ENCODE peak calls at places on chromosome 16, in five cellular contexts. B is mesenchymal stem cell, T is H9, E is neuronal stem cell, W is H1. O is an unnamed sample.

GRCh38 chr16:75102595-75102994 is 14.0 kb downstream of the LDHD start:
- DNase-seq in B (no peak), T (peak), E (no peak), W (no peak), O (no peak)

GRCh38 chr16:31428638-31429247 is 583 bp upstream of the COX6A2 start:
- DNase-seq in B (no peak), T (no peak), E (no peak), W (no peak), O (no peak)

GRCh38 chr16:27317738-27318398 is 4.1 kb downstream of the IL4R start:
- DNase-seq in B (no peak), T (no peak), E (no peak), W (no peak), O (no peak)

GRCh38 chr16:85999778-86000177 is 100.8 kb downstream of the IRF8 start:
- DNase-seq in B (no peak), T (no peak), E (no peak), W (no peak), O (no peak)

GRCh38 chr16:58938856-58939255 is 204.7 kb upstream of the GOT2 start:
- DNase-seq in B (no peak), T (no peak), E (peak), W (no peak), O (no peak)

GRCh38 chr16:54453863-54454262 is 167.3 kb upstream of the IRX3 start:
- DNase-seq in B (no peak), T (no peak), E (no peak), W (no peak), O (no peak)

GRCh38 chr16:8567355-8568230 is 22.7 kb downstream of the TMEM114 start:
- DNase-seq in B (peak), T (peak), E (peak), W (peak), O (peak)

GRCh38 chr16:23952128-23953041 is 116.6 kb downstream of the PRKCB start:
- DNase-seq in B (no peak), T (no peak), E (peak), W (no peak), O (peak)

GRCh38 chr16:20871935-20872815 is 28.0 kb downstream of the DCUN1D3 start:
- DNase-seq in B (no peak), T (no peak), E (no peak), W (no peak), O (no peak)

GRCh38 chr16:53626816-53627215 is 76.8 kb downstream of the RPGRIP1L start:
- DNase-seq in B (no peak), T (no peak), E (no peak), W (no peak), O (no peak)

GRCh38 chr16:57667526-57668258 is 414 bp upstream of the ADGRG3 start:
- DNase-seq in B (peak), T (peak), E (no peak), W (no peak), O (peak)

GRCh38 chr16:3022208-3022696 is 1.5 kb downstream of the HCFC1R1 start:
- DNase-seq in B (peak), T (peak), E (peak), W (no peak), O (peak)

DNA sequence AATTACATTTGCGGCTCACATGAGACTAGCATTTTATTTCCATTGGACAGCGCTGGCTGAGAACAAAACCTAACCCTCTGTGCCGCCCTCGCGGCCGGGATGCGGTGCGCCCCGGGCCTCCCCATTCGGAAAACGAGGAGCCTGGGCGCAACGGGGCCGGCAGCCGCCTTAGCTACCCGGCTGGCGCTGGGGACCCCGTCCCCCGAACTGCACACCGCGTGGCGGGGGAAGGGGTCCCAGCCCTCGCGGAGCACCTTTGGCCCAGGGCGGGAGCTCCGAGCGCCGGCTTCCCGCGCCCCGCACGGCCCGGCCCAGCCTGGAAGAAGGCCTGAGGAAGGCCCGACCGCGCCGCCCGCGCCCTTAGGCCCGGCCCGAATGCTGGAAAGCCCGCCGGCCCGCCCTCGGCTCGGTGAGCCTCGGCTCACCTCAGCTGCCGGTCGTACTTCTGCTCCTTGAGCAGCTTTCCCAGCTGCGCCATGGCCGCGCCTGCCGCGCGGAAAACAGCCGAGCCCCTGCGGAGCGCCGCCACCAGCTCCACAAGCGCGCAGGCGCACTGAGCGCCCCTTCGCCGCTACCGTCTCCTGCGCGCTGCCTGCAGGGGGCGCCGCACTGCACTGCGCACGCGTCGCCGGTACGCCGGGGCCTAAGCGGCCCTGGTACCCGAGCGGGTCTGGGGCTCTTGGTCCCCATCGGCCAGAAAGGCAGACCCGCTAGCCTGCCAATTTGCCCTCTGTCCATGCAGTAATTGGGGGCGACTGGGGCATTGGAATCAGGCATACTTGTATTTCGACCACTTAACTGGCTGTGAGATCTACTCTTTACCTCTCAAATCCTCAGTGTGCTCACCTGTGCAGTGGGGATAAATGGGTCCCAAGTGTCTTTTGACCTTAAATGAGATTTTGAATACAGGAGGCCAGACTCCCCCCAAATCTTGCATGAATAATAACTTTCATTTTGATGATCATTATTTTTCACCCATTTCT is at the start of gene NAE1:
- DNase-seq in B (peak), T (peak), E (peak), W (peak), O (peak)
- H3K14ac ChIP-seq in B (peak), T (peak), E (peak), W (no peak), O (peak)

GRCh38 chr16:48629016-48629415 is 19.0 kb upstream of the N4BP1 start:
- DNase-seq in B (no peak), T (no peak), E (no peak), W (no peak), O (no peak)

GRCh38 chr16:48635199-48635718 is 25.3 kb upstream of the N4BP1 start:
- DNase-seq in B (no peak), T (no peak), E (no peak), W (no peak), O (no peak)

GRCh38 chr16:48629531-48629930 is 19.6 kb upstream of the N4BP1 start:
- DNase-seq in B (no peak), T (no peak), E (no peak), W (no peak), O (no peak)

GRCh38 chr16:48628359-48628985 is 18.5 kb upstream of the N4BP1 start:
- DNase-seq in B (no peak), T (no peak), E (no peak), W (no peak), O (no peak)

GRCh38 chr16:48632137-48632774 is 22.3 kb upstream of the N4BP1 start:
- DNase-seq in B (no peak), T (no peak), E (no peak), W (no peak), O (no peak)
- H2BK12ac ChIP-seq in B (no peak), T (no peak), E (no peak), W (no peak), O (no peak)

GRCh38 chr16:87297407-87297806 is 19.8 kb downstream of the C16orf95 start:
- DNase-seq in B (no peak), T (no peak), E (no peak), W (no peak), O (no peak)

GRCh38 chr16:87295661-87296531 is 21.3 kb downstream of the C16orf95 start:
- DNase-seq in B (no peak), T (no peak), E (no peak), W (no peak), O (no peak)

GRCh38 chr16:87297918-87298631 is 19.1 kb downstream of the C16orf95 start:
- DNase-seq in B (peak), T (peak), E (peak), W (no peak), O (no peak)

GRCh38 chr16:87295259-87295658 is 21.9 kb downstream of the C16orf95 start:
- DNase-seq in B (no peak), T (no peak), E (no peak), W (no peak), O (no peak)

GRCh38 chr16:87298857-87299465 is 18.2 kb downstream of the C16orf95 start:
- DNase-seq in B (no peak), T (no peak), E (no peak), W (no peak), O (no peak)
- H4K8ac ChIP-seq in B (peak), T (no peak), E (no peak), W (no peak), O (no peak)

DNA sequence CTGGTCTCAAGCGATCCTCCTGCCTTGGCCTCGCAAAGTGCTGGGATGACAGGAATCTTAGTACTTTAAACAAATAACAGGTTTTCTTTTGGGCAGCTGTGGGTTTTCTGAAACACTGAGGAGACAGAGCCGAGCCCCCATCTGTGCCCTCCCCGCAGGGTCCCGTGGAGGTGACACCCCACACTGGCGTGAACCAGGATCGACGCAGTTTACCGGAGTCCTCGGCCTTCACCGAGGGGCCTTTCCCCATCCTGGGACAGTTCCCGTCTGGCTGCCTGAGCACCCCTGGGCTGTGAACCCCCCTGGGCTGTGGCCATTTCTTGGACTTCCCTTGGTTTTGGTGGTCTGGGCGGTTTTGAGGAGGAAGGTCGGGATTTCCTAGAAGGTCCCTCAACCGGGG is 15.3 kb upstream of the GNG13 start:
- DNase-seq in B (no peak), T (no peak), E (no peak), W (no peak), O (no peak)
- H3K14ac ChIP-seq in B (no peak), T (no peak), E (no peak), W (no peak), O (no peak)

DNA sequence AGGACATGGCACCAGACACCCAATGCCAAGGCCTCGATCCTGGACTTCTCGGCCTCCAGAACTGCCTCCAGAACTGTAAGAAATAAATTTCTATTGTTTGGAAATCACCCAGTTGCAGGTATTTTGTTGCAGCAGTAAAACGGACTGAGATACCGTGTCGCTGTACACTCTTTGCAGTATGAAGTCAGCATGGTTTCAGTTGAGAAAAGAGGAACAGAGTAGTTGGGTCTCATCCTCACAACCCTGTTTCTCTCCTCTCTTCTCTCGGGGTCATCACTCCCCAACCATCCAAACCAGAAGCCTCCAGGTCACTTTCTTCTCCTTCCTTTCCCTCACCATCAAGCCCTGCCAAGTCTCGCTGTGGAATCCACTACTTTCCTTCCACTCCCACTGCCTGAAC is 77.8 kb downstream of the ADCY9 start:
- DNase-seq in B (no peak), T (no peak), E (no peak), W (no peak), O (no peak)
- H2BK12ac ChIP-seq in B (no peak), T (no peak), E (no peak), W (no peak), O (no peak)

DNA sequence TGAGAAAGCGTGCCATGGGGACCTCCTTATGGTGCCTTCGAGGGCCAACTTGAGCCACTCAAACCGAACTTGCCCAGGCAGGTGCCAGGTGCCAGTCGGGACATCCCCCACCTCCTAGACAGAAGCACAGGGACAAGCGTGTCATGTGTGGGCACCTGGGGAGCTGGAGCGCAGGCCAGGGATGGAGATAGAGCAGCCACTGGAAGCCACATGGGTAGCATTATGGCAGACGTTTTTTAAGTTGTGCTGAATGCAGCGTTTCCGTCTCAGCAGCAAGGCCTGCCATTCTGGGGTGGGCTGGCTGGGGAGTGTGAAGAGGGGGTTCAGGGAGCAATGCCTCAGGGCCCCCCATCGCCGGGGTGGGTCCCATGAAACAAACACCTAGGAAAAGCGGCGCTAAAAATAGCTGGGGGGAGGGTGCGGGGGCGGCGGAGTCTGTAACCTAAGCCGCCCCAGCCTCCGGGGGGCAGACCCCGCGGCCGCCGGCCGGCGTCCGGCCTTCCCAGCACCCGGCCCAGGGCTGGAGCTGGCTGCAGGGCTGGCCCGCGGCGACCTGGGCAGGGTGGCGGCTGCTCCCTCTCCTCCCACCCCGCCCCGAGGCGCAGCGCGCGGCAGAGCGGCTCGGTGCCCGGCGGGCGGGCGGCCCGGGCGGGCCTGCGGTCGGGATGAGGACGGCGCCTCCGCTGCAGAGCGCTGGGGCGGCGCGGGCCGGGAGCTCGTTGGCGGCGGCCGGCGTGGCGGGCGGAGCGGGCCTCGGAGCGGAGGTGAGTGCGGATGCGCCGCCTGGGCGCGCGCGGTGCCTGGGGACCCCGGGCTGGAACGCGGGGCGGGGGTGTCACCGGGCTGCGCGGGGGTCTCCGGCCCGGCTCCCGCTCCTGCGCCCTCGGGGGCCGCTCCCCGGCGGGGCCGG is at the start of gene ZNF469:
- DNase-seq in B (peak), T (no peak), E (no peak), W (no peak), O (no peak)
- H4K8ac ChIP-seq in B (peak), T (no peak), E (no peak), W (peak), O (no peak)

GRCh38 chr16:87953308-87954208 is 2.3 kb downstream of the BANP start:
- DNase-seq in B (no peak), T (no peak), E (no peak), W (no peak), O (no peak)
- H3K14ac ChIP-seq in B (no peak), T (no peak), E (no peak), W (no peak), O (no peak)